ENCODE peak calls at places on chromosomes 3 and 15, in six cellular contexts. U, C, S, Y, G and L are unnamed samples.

GRCh38 chr3:113631143-113631542 is 65.3 kb downstream of the USF3 start:
- DNase-seq in U (no peak), S (no peak), G (no peak), C (no peak), Y (no peak), L (no peak)

GRCh38 chr3:64440498-64440897 is 215.2 kb upstream of the PRICKLE2 start:
- DNase-seq in U (no peak), Y (no peak), C (no peak), G (no peak), S (peak; percentile 98), L (peak; percentile 92)

GRCh38 chr15:92909131-92909781 is 9.1 kb downstream of the CHD2 start:
- DNase-seq in C (no peak), G (no peak), Y (no peak), S (peak; percentile 93), U (no peak), L (no peak)

GRCh38 chr3:27508421-27508820 is 24.2 kb upstream of the SLC4A7 start:
- DNase-seq in S (peak; percentile 73), Y (no peak), G (no peak), C (no peak), U (no peak), L (no peak)

GRCh38 chr3:179416681-179417080 is 34.6 kb downstream of the GNB4 start:
- DNase-seq in U (no peak), Y (no peak), S (no peak), G (no peak), C (no peak), L (no peak)

GRCh38 chr15:67827561-67828378 is 2.5 kb downstream of the SKOR1 start:
- DNase-seq in Y (no peak), G (no peak), U (no peak), S (no peak), C (peak; percentile 13), L (no peak)

GRCh38 chr3:65093641-65094040 is 405.8 kb upstream of the ADAMTS9 start:
- DNase-seq in G (no peak), S (no peak), Y (no peak), U (no peak), C (no peak), L (no peak)

GRCh38 chr3:168539909-168540308 is 444.2 kb upstream of the GOLIM4 start:
- DNase-seq in S (peak; percentile 2), U (no peak), G (no peak), Y (no peak), C (no peak), L (peak; percentile 4)

GRCh38 chr3:183013074-183013473 is 32.7 kb upstream of the DCUN1D1 start:
- DNase-seq in U (no peak), C (no peak), G (no peak), Y (no peak), S (no peak), L (no peak)

GRCh38 chr3:35528728-35529127 is 110.6 kb upstream of the ARPP21 start:
- DNase-seq in Y (no peak), G (no peak), C (no peak), U (no peak), S (peak; percentile 89), L (no peak)

GRCh38 chr3:14324224-14324944 is 78.0 kb upstream of the SLC6A6 start:
- DNase-seq in U (no peak), S (peak; percentile 36), Y (peak; percentile 25), C (no peak), G (no peak), L (peak; percentile 41)

GRCh38 chr3:193844472-193844871 is 251.5 kb downstream of the OPA1 start:
- DNase-seq in S (no peak), C (no peak), G (no peak), U (no peak), Y (no peak), L (no peak)

GRCh38 chr15:82943176-82943575 is 9.3 kb downstream of the HOMER2 start:
- DNase-seq in U (no peak), C (no peak), S (peak; percentile 28), G (peak; percentile 47), Y (no peak), L (peak; percentile 53)

GRCh38 chr3:140943781-140944547 is 2.3 kb downstream of the SLC25A36 start:
- DNase-seq in Y (no peak), S (peak; percentile 12), C (no peak), G (no peak), U (no peak), L (no peak)

GRCh38 chr15:74642328-74642723 is 26.7 kb downstream of the CLK3 start:
- DNase-seq in G (no peak), U (no peak), Y (no peak), S (peak; percentile 31), C (no peak), L (peak; percentile 73)

GRCh38 chr3:10646531-10647335 is 141.3 kb upstream of the ATP2B2 start:
- DNase-seq in C (no peak), S (no peak), Y (no peak), G (no peak), U (no peak), L (no peak)

GRCh38 chr3:177134811-177135210 is 62.5 kb downstream of the TBL1XR1 start:
- DNase-seq in U (no peak), G (no peak), C (no peak), Y (no peak), S (no peak), L (no peak)

GRCh38 chr15:70054884-70055387 is 42.8 kb downstream of the TLE3 start:
- DNase-seq in Y (no peak), U (no peak), C (no peak), S (no peak), G (no peak), L (no peak)